ENCODE peak calls at places on chromosome 10, in eight cellular contexts. S is progenitor cell of endocrine pancreas, G is foreskin keratinocyte, J is breast epithelium, B is astrocyte of the cerebellum, D is RWPE1, I is HepG2, O is GM23338. Y is an unnamed sample.

GRCh38 chr10:102347236-102347828 is 48.2 kb upstream of the NFKB2 start:
- DNase-seq in B (no peak), O (peak), S (peak), D (peak), G (no peak), I (peak), J (peak), Y (no peak)

GRCh38 chr10:27349987-27350386 is 109.4 kb upstream of the ACBD5 start:
- DNase-seq in O (no peak), S (no peak), G (no peak), I (no peak), J (no peak), B (no peak), D (no peak), Y (no peak)

GRCh38 chr10:26468291-26468690 is 30.1 kb downstream of the APBB1IP start:
- DNase-seq in B (no peak), O (no peak), S (no peak), J (no peak), G (peak), D (no peak), I (peak), Y (no peak)

GRCh38 chr10:97812696-97813095 is 36.9 kb upstream of the GOLGA7B start:
- DNase-seq in I (peak), O (no peak), S (no peak), D (no peak), J (no peak), B (no peak), G (no peak), Y (no peak)

GRCh38 chr10:65340340-65340739 is 1585.5 kb upstream of the LRRTM3 start:
- DNase-seq in B (no peak), I (no peak), G (no peak), O (no peak), D (no peak), J (no peak), S (no peak), Y (no peak)

GRCh38 chr10:21199501-21199900 is 302.4 kb upstream of the NEBL start:
- DNase-seq in J (no peak), G (no peak), B (no peak), S (no peak), D (no peak), I (no peak), O (no peak), Y (no peak)

GRCh38 chr10:101566333-101567164 is 21.5 kb downstream of the POLL start:
- DNase-seq in S (peak), G (no peak), O (peak), J (peak), I (no peak), D (no peak), B (no peak), Y (no peak)

GRCh38 chr10:104043185-104043830 is 42.4 kb downstream of the COL17A1 start:
- DNase-seq in J (no peak), O (no peak), S (no peak), D (no peak), I (no peak), B (no peak), G (no peak), Y (no peak)

GRCh38 chr10:27147701-27148100 is 6.5 kb downstream of the YME1L1 start:
- DNase-seq in J (no peak), O (no peak), I (no peak), D (no peak), S (no peak), G (no peak), B (no peak), Y (no peak)

GRCh38 chr10:113133497-113133896 is 183.4 kb downstream of the TCF7L2 start:
- DNase-seq in I (no peak), S (no peak), D (no peak), J (no peak), O (no peak), G (no peak), B (no peak), Y (no peak)

GRCh38 chr10:113720386-113720785 is 31.1 kb upstream of the PLEKHS1 start:
- DNase-seq in O (no peak), G (no peak), B (no peak), S (no peak), J (no peak), I (peak), D (no peak), Y (no peak)

GRCh38 chr10:19592276-19592675 is 224.0 kb upstream of the PLXDC2 start:
- DNase-seq in B (peak), O (no peak), D (peak), G (peak), I (peak), J (no peak), S (no peak), Y (no peak)

GRCh38 chr10:93062499-93063216 is 2.1 kb downstream of the CYP26C1 start:
- DNase-seq in D (no peak), O (peak), G (no peak), S (no peak), J (no peak), I (no peak), B (no peak), Y (no peak)

GRCh38 chr10:79260803-79261740 is 86.2 kb upstream of the PPIF start:
- DNase-seq in D (no peak), B (no peak), O (peak), G (no peak), I (peak), J (no peak), S (peak), Y (no peak)

GRCh38 chr10:132516771-132517725 is 20.5 kb upstream of the INPP5A start:
- DNase-seq in G (peak), I (peak), J (peak), S (peak), B (peak), O (peak), D (peak), Y (peak)

GRCh38 chr10:106894675-106895074 is 269.8 kb downstream of the SORCS1 start:
- DNase-seq in B (no peak), S (no peak), G (no peak), J (no peak), I (no peak), D (no peak), O (no peak), Y (no peak)

GRCh38 chr10:133277993-133278576 is 1.4 kb upstream of the ADAM8 start:
- DNase-seq in J (no peak), S (no peak), G (no peak), O (no peak), B (no peak), D (no peak), I (peak), Y (no peak)

GRCh38 chr10:58212622-58213021 is 55.1 kb downstream of the IPMK start:
- DNase-seq in O (no peak), D (no peak), G (no peak), I (no peak), S (no peak), B (no peak), J (no peak), Y (no peak)

GRCh38 chr10:86048571-86048970 is 318.0 kb downstream of the GRID1 start:
- DNase-seq in G (no peak), B (no peak), J (no peak), O (no peak), S (no peak), D (no peak), I (no peak), Y (no peak)

GRCh38 chr10:97207756-97208346 is 22.1 kb upstream of the SLIT1 start:
- DNase-seq in D (no peak), O (no peak), J (no peak), S (no peak), I (no peak), B (no peak), G (no peak), Y (no peak)

GRCh38 chr10:96565774-96566173 is 21.0 kb downstream of the TM9SF3 start:
- DNase-seq in I (no peak), G (no peak), O (no peak), J (no peak), D (no peak), S (no peak), B (peak), Y (no peak)

GRCh38 chr10:45372251-45372951 is 1.6 kb upstream of the ALOX5 start:
- DNase-seq in G (no peak), D (no peak), J (no peak), O (no peak), S (no peak), I (no peak), B (no peak), Y (no peak)

GRCh38 chr10:119347181-119347974 is 140.0 kb downstream of the GRK5 start:
- DNase-seq in G (no peak), O (no peak), I (no peak), D (no peak), S (no peak), B (no peak), J (no peak), Y (no peak)

GRCh38 chr10:119349341-119349740 is 142.0 kb downstream of the GRK5 start:
- DNase-seq in I (no peak), B (no peak), O (no peak), S (no peak), J (no peak), D (no peak), G (no peak), Y (no peak)

GRCh38 chr10:119348106-119348505 is 140.7 kb downstream of the GRK5 start:
- DNase-seq in I (no peak), D (no peak), G (no peak), S (no peak), B (no peak), J (no peak), O (no peak), Y (no peak)

GRCh38 chr10:119349937-119350513 is 142.7 kb downstream of the GRK5 start:
- DNase-seq in J (no peak), B (no peak), G (no peak), O (no peak), I (no peak), D (no peak), S (no peak), Y (no peak)

DNA sequence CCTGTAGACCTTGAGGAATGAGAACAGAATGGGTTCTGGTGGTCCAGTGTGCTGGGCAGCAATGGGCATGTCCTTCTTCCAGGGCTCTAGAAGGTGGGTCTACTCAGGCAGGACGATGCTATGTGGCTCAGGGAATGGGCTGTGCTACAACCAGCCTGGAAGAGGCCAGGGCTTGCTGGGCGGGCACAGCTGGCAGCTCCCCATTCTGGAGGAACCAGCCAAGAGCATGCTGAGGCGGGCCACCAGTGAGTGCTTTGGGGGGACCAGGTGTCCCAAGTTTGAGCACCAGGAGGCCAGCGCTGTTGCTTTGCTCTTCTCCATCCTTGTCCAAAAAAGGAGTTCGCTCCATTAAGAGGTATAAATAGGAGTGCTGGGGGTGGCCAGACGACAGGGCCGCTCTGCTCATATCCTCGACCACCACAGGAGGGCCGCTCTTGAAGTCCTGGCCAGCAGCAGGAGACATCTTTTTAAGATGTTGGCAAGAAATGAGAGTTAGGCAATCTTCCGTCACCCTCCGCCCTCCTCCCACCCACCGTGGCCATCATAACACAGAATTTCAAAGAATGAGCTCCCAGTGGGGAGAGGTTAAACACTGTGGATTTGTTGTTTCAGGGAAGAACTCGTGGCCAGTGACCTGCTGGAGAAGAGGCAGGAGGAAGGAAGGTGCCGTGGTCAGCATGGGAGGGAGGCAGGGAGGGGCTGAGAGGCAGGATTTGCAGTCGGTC is 141.3 kb downstream of the GRK5 start:
- DNase-seq in D (no peak), S (no peak), B (no peak), J (no peak), G (no peak), I (no peak), O (no peak), Y (no peak)
- TF ChIP-seq CTCF in D (no peak), S (no peak), B (no peak), J (no peak), G (no peak), I (no peak), O (no peak), Y (no peak)

DNA sequence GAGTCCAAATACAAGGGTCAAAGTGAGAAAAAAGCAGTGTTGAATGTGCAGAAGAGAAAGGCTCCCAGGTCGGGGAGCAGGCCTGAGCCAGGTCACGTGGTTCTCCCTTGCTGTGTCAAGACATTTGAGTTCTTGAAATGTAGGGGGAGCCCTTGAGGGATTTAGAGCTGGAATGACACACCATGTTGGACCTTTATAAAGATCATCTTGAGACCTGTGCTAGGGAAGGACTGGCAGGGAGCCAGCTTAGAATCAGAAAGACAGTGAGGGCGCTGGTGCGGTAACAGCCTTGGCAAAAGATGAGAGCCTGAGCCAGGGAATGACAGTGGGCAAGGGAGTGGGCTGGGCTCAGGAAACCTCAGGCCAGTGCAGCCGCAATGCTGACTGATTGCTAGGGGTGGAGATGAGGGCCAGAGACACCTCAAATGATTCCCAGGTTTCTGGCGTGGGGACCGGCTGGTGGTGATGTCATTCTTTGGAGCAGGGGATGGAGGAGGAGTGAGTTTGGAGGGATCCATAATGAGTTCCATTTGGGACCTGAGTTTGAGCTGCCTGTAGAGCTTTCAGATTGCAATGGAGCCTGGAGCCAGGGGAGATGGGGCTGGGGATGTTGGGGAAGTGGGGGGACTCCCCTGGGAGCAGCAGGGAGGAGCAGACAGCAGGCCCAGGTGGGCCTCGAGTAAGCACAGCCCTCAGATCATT is 120.2 kb downstream of the PTPN20 start:
- DNase-seq in J (peak), I (no peak), B (no peak), G (peak), O (peak), D (no peak), S (no peak), Y (peak)
- TF ChIP-seq CTCF in J (no peak), I (no peak), B (no peak), G (peak), O (peak), D (no peak), S (peak), Y (no peak)

GRCh38 chr10:130558778-130559177 is 422.6 kb downstream of the GLRX3 start:
- DNase-seq in I (no peak), D (no peak), S (no peak), B (no peak), O (no peak), J (no peak), G (no peak), Y (no peak)

GRCh38 chr10:130559213-130559944 is 423.2 kb downstream of the GLRX3 start:
- DNase-seq in I (no peak), B (no peak), S (no peak), G (no peak), O (no peak), J (no peak), D (no peak), Y (no peak)

GRCh38 chr10:130561681-130562080 is 425.5 kb downstream of the GLRX3 start:
- DNase-seq in I (no peak), B (no peak), O (no peak), S (no peak), G (no peak), D (no peak), J (no peak), Y (no peak)

GRCh38 chr10:130560573-130560972 is 424.4 kb downstream of the GLRX3 start:
- DNase-seq in D (no peak), J (no peak), I (no peak), O (no peak), B (no peak), S (no peak), G (no peak), Y (no peak)

GRCh38 chr10:130560079-130560478 is 423.9 kb downstream of the GLRX3 start:
- DNase-seq in I (no peak), S (no peak), B (no peak), O (no peak), G (no peak), J (no peak), D (no peak), Y (no peak)
- TF ChIP-seq CTCF in I (no peak), S (no peak), B (no peak), O (no peak), G (no peak), J (no peak), D (no peak), Y (no peak)

GRCh38 chr10:123999261-123999660 is 94.1 kb downstream of the CHST15 start:
- DNase-seq in D (no peak), I (no peak), B (no peak), S (no peak), J (no peak), G (no peak), O (peak), Y (no peak)
- TF ChIP-seq CTCF in D (no peak), I (no peak), B (peak), S (no peak), J (no peak), G (peak), O (no peak), Y (no peak)

DNA sequence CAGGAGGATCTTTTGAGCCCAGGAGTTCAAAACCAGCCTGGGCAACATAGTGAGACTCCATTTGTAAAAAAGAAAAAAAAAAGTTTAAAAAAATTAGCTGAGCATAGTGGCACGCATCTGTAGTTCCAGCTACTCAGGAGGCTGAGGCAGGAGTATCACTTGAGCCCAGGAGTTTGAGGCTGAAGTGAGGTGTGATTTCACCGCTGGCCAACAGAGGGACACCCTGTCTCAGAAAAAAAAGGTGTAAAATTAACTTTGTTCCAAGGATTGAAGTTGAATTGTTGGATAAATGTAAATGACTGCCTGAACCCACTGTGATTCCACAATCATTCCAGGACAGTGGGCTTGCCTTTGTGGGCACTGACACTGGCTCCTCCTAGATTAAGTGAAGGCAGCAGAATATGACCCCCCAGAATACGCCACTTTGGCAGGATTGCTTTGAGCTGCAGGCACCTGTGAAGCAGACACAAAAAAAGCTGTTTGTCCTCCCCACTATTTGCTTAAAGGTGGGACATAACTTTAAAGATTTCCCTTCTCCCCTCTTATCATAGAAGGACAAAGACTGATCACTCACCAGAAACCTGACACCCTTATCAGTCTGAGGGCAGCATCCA is 57.2 kb upstream of the FOXI2 start:
- DNase-seq in G (no peak), S (no peak), B (no peak), O (peak), I (no peak), J (no peak), D (no peak), Y (no peak)
- TF ChIP-seq CTCF in G (peak), S (peak), B (peak), O (peak), I (peak), J (no peak), D (peak), Y (no peak)

GRCh38 chr10:125294109-125294508 is 133.7 kb upstream of the CTBP2 start:
- DNase-seq in O (no peak), S (no peak), J (no peak), G (no peak), B (no peak), I (no peak), D (no peak), Y (no peak)
- TF ChIP-seq CTCF in O (no peak), S (no peak), J (no peak), G (no peak), B (no peak), I (no peak), D (no peak), Y (no peak)

DNA sequence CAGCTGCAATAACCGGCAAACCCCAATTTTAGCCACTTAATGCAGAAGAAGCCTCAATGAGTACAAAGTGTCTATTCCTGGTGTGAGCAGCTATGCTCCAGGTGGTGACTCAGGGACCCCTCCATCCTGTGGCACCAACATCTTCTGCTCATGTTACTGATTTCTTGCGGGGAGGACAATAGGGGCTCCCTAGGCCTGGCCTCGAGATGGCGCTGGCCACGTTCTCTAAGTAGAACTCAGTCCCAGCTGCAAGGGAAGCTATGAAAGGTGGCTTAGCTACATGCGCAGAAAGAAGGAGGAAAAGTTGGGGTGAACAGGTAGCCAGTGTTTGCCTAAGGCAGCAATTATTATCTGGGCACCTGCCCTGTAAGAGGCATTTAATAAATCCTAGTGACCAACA is 6.6 kb downstream of the GJD4 start:
- DNase-seq in J (no peak), O (peak), G (no peak), B (no peak), S (no peak), D (no peak), I (peak), Y (no peak)
- TF ChIP-seq CTCF in J (no peak), O (peak), G (no peak), B (no peak), S (peak), D (no peak), I (peak), Y (no peak)

Y was measured in activated B cell treated with CpG ODN at 0.5 μM for 24 hours.